ENCODE peak calls at places on chromosomes 16 and 17, in five cellular contexts. X, N, Q, I and J are unnamed samples.

GRCh38 chr16:26569793-26570192 is 496.9 kb upstream of the C16orf82 start:
- DNase-seq in X (no peak), N (peak), Q (no peak), I (no peak), J (no peak)

GRCh38 chr16:82979406-82980111 is 352.8 kb downstream of the CDH13 start:
- DNase-seq in Q (no peak), N (no peak), X (no peak), I (no peak), J (no peak)

GRCh38 chr17:4719684-4720221 is 9.3 kb downstream of the ARRB2 start:
- DNase-seq in N (no peak), X (no peak), I (no peak), Q (no peak), J (no peak)

GRCh38 chr17:40303009-40303657 is 5.8 kb upstream of the RARA start:
- DNase-seq in Q (peak), X (no peak), N (no peak), I (no peak), J (no peak)

GRCh38 chr17:55421179-55421934 is at the start of gene MMD:
- DNase-seq in Q (peak), X (no peak), N (peak), I (peak), J (no peak)

GRCh38 chr16:84007520-84007919 is 35.1 kb downstream of the SLC38A8 start:
- DNase-seq in X (no peak), N (no peak), I (no peak), Q (no peak), J (no peak)

GRCh38 chr17:50955160-50955559 is 89.0 kb upstream of the TOB1 start:
- DNase-seq in Q (no peak), I (no peak), X (no peak), N (no peak), J (no peak)

GRCh38 chr17:69320210-69320907 is 6.6 kb downstream of the ABCA5 start:
- DNase-seq in Q (no peak), I (no peak), X (no peak), N (no peak), J (no peak)

GRCh38 chr16:89623511-89624232 is 10.2 kb downstream of the DPEP1 start:
- DNase-seq in N (no peak), X (no peak), Q (no peak), I (no peak), J (no peak)

GRCh38 chr17:36509272-36509985 is 22.9 kb downstream of the ZNHIT3 start:
- DNase-seq in N (no peak), Q (no peak), I (no peak), X (no peak), J (no peak)

GRCh38 chr17:49553676-49554335 is 21.9 kb upstream of the NXPH3 start:
- DNase-seq in Q (no peak), I (no peak), N (no peak), X (no peak), J (no peak)

GRCh38 chr17:73798111-73798748 is 154.0 kb upstream of the SDK2 start:
- DNase-seq in Q (no peak), X (no peak), I (no peak), N (no peak), J (no peak)

GRCh38 chr17:47844814-47845453 is 3.9 kb upstream of the SCRN2 start:
- DNase-seq in I (no peak), X (no peak), Q (peak), N (no peak), J (no peak)

GRCh38 chr17:79627766-79628690 is 17.2 kb upstream of the RBFOX3 start:
- DNase-seq in N (no peak), I (no peak), X (no peak), Q (no peak), J (no peak)

GRCh38 chr16:4298761-4299522 is 16.9 kb upstream of the GLIS2 start:
- DNase-seq in N (peak), X (no peak), Q (no peak), I (no peak), J (no peak)

GRCh38 chr16:4517812-4518211 is 20.8 kb downstream of the CDIP1 start:
- DNase-seq in X (no peak), N (peak), I (no peak), Q (peak), J (no peak)

GRCh38 chr16:54817432-54817831 is 113.2 kb upstream of the IRX5 start:
- DNase-seq in Q (no peak), I (no peak), X (no peak), N (peak), J (no peak)

GRCh38 chr17:71402007-71402406 is 718.8 kb upstream of the SOX9 start:
- DNase-seq in N (no peak), Q (no peak), I (no peak), X (no peak), J (no peak)

GRCh38 chr16:12575288-12575687 is 228.4 kb downstream of the CPPED1 start:
- DNase-seq in X (no peak), N (no peak), I (no peak), Q (no peak), J (no peak)

GRCh38 chr16:23318639-23319038 is 16.5 kb downstream of the SCNN1B start:
- DNase-seq in Q (peak), N (no peak), X (no peak), I (no peak), J (no peak)

GRCh38 chr16:1309888-1310831 is 724 bp downstream of the UBE2I start:
- DNase-seq in Q (no peak), X (peak), N (no peak), I (peak), J (peak)

GRCh38 chr17:10198509-10199249 is at the start of gene GAS7:
- DNase-seq in X (no peak), N (peak), Q (no peak), I (no peak), J (no peak)

GRCh38 chr16:9268446-9268845 is 177.0 kb downstream of the HAPSTR1 start:
- DNase-seq in N (no peak), I (no peak), X (no peak), Q (no peak), J (no peak)

GRCh38 chr17:40177275-40177874 is at the start of gene RAPGEFL1:
- DNase-seq in X (peak), N (peak), I (peak), Q (peak), J (peak)

GRCh38 chr16:52492789-52493357 is 54.1 kb downstream of the TOX3 start:
- DNase-seq in Q (no peak), X (no peak), N (no peak), I (no peak), J (no peak)

GRCh38 chr17:82410014-82410716 is 8.0 kb upstream of the HEXD start:
- DNase-seq in I (no peak), Q (no peak), X (no peak), N (no peak), J (no peak)

GRCh38 chr16:49929606-49930005 is 73.7 kb upstream of the ZNF423 start:
- DNase-seq in I (no peak), N (no peak), X (no peak), Q (no peak), J (no peak)

GRCh38 chr17:82058855-82059249 is 6.8 kb downstream of the DUS1L start:
- DNase-seq in I (no peak), Q (no peak), X (no peak), N (no peak), J (no peak)

GRCh38 chr17:1362065-1362848 is 37.8 kb downstream of the YWHAE start:
- DNase-seq in X (no peak), Q (no peak), I (no peak), N (no peak), J (peak)

GRCh38 chr17:50373705-50374104 is 676 bp downstream of the EME1 start:
- DNase-seq in Q (no peak), N (no peak), X (no peak), I (no peak), J (no peak)

GRCh38 chr17:19344311-19345066 is 18.0 kb downstream of the B9D1 start:
- DNase-seq in I (no peak), N (no peak), X (no peak), Q (no peak), J (no peak)

GRCh38 chr17:82890339-82890730 is 50.5 kb upstream of the ZNF750 start:
- DNase-seq in Q (no peak), I (no peak), X (no peak), N (no peak), J (no peak)

GRCh38 chr17:75996665-75997590 is 3.7 kb upstream of the CDK3 start:
- DNase-seq in X (peak), I (peak), N (peak), Q (no peak), J (peak)

GRCh38 chr16:56793504-56793903 is 63.6 kb downstream of the NUP93 start:
- DNase-seq in I (no peak), N (no peak), Q (peak), X (no peak), J (no peak)

GRCh38 chr16:57500578-57501111 is 14.4 kb upstream of the DOK4 start:
- DNase-seq in I (no peak), N (no peak), Q (no peak), X (no peak), J (no peak)

GRCh38 chr17:32114536-32114935 is 27.8 kb upstream of the RHOT1 start:
- DNase-seq in N (no peak), X (no peak), Q (no peak), I (no peak), J (no peak)

GRCh38 chr16:89667633-89668032 is 10.0 kb downstream of the SPATA33 start:
- DNase-seq in I (no peak), Q (no peak), X (no peak), N (no peak), J (no peak)

GRCh38 chr16:54957403-54957802 is 26.7 kb downstream of the IRX5 start:
- DNase-seq in Q (peak), X (no peak), I (no peak), N (no peak), J (no peak)

GRCh38 chr16:2295056-2295798 is 27.3 kb upstream of the RNPS1 start:
- DNase-seq in N (no peak), X (no peak), I (no peak), Q (no peak), J (no peak)